ENCODE peak calls at places on chromosomes 1 and 21, in eight cellular contexts. Y is A673, F is fibroblast of lung, J is astrocyte of the spinal cord, K is IMR-90, W is A549, O is transverse colon, L is WERI-Rb-1. M is an unnamed sample.

GRCh38 chr1:155649689-155650088 is 38.9 kb downstream of the YY1AP1 start:
- DNase-seq in Y (no peak), F (no peak), J (no peak), K (no peak), W (no peak), O (no peak), L (no peak), M (no peak)

GRCh38 chr1:40582121-40582520 is 50.7 kb downstream of the ZNF684 start:
- DNase-seq in Y (no peak), F (no peak), J (peak; percentile 31), K (no peak), W (no peak), O (no peak), L (no peak), M (peak; percentile 62)

GRCh38 chr1:109017134-109017533 is 24.8 kb downstream of the WDR47 start:
- DNase-seq in Y (no peak), F (no peak), J (no peak), K (no peak), W (no peak), O (no peak), L (no peak), M (no peak)

GRCh38 chr1:175267716-175268416 is 75.3 kb upstream of the KIAA0040 start:
- DNase-seq in Y (no peak), F (peak; percentile 19), J (no peak), K (no peak), W (no peak), O (peak; percentile 33), L (no peak), M (peak; percentile 2)

GRCh38 chr1:235259133-235259778 is 68.7 kb downstream of the ARID4B start:
- DNase-seq in Y (no peak), F (no peak), J (no peak), K (no peak), W (no peak), O (no peak), L (no peak), M (no peak)

GRCh38 chr1:30479576-30479975 is 243.8 kb downstream of the MATN1 start:
- DNase-seq in Y (no peak), F (no peak), J (no peak), K (no peak), W (no peak), O (no peak), L (no peak), M (no peak)

GRCh38 chr1:230144765-230145504 is 77.9 kb downstream of the GALNT2 start:
- DNase-seq in Y (no peak), F (no peak), J (no peak), K (no peak), W (no peak), O (no peak), L (no peak), M (no peak)

GRCh38 chr1:160340146-160340545 is 2.9 kb downstream of the COPA start:
- DNase-seq in Y (no peak), F (no peak), J (no peak), K (no peak), W (no peak), O (no peak), L (no peak), M (no peak)

GRCh38 chr21:41482980-41483379 is 25.0 kb downstream of the TMPRSS2 start:
- DNase-seq in Y (no peak), F (no peak), J (no peak), K (no peak), W (no peak), O (no peak), L (no peak), M (no peak)

GRCh38 chr21:41781047-41781405 is 14.2 kb upstream of the RIPK4 start:
- DNase-seq in Y (peak; percentile 83), F (no peak), J (no peak), K (no peak), W (no peak), O (no peak), L (no peak), M (no peak)

GRCh38 chr21:45829566-45830147 is 151.9 kb upstream of the COL6A1 start:
- DNase-seq in Y (no peak), F (no peak), J (no peak), K (no peak), W (no peak), O (no peak), L (no peak), M (no peak)

GRCh38 chr1:39230261-39231190 is 26.0 kb downstream of the MACF1 start:
- DNase-seq in Y (no peak), F (no peak), J (no peak), K (no peak), W (no peak), O (peak; percentile 19), L (no peak), M (no peak)

GRCh38 chr1:110060034-110060661 is 10.3 kb downstream of the ALX3 start:
- DNase-seq in Y (peak; percentile 58), F (peak; percentile 9), J (no peak), K (no peak), W (peak; percentile 29), O (peak; percentile 59), L (peak; percentile 68), M (peak; percentile 39)

GRCh38 chr1:165927169-165927568 is 99.8 kb downstream of the UCK2 start:
- DNase-seq in Y (no peak), F (no peak), J (no peak), K (no peak), W (no peak), O (no peak), L (no peak), M (no peak)

GRCh38 chr1:22350171-22350961 is 101.3 kb upstream of the ZBTB40 start:
- DNase-seq in Y (no peak), F (no peak), J (no peak), K (no peak), W (no peak), O (no peak), L (peak; percentile 74), M (no peak)

GRCh38 chr1:7954683-7955082 is 6.8 kb upstream of the PARK7 start:
- DNase-seq in Y (no peak), F (no peak), J (no peak), K (no peak), W (no peak), O (no peak), L (no peak), M (no peak)
- H3K4me3 ChIP-seq in Y (peak overlapping the region; percentile 58), F (peak overlapping the region; percentile 56), J (peak overlapping the region; percentile 54), K (no peak overlapping the region), W (peak overlapping the region; percentile 73), O (peak overlapping the region; percentile 53), L (peak overlapping the region; percentile 94), M (peak overlapping the region; percentile 61)

GRCh38 chr1:208269338-208269666 is 25.1 kb upstream of the PLXNA2 start:
- DNase-seq in Y (no peak), F (no peak), J (no peak), K (no peak), W (no peak), O (no peak), L (no peak), M (no peak)

GRCh38 chr1:208273386-208274021 is 29.3 kb upstream of the PLXNA2 start:
- DNase-seq in Y (no peak), F (no peak), J (no peak), K (no peak), W (no peak), O (no peak), L (no peak), M (no peak)

GRCh38 chr1:208272713-208273112 is 28.5 kb upstream of the PLXNA2 start:
- DNase-seq in Y (no peak), F (no peak), J (no peak), K (no peak), W (no peak), O (no peak), L (peak; percentile 82), M (no peak)

GRCh38 chr1:208270679-208271111 is 26.5 kb upstream of the PLXNA2 start:
- DNase-seq in Y (no peak), F (no peak), J (no peak), K (no peak), W (no peak), O (no peak), L (peak; percentile 83), M (no peak)

DNA sequence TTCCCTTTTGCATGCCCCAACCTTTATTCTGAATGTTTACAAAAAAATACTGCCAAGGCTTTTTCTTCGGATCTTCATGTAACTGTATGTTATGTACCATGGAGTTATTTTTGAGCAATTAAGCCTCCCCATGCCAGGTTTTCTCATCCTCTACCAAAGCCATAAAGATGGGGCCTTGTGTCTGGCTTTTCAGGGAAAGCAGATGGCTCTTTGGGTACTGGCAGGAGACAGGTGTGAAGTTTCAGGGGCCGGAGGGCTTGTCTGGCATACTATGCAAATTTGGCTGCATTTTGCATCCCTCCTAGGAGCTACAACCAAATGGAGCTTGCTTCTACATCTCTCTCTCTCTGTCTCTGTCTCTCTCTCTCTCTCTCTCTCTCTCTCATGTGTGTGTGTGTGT is 28.1 kb upstream of the PLXNA2 start:
- DNase-seq in Y (no peak), F (no peak), J (no peak), K (no peak), W (no peak), O (no peak), L (no peak), M (no peak)
- H3K4me3 ChIP-seq in Y (no peak overlapping the region), F (no peak overlapping the region), J (no peak overlapping the region), K (no peak overlapping the region), W (no peak overlapping the region), O (no peak overlapping the region), L (no peak overlapping the region), M (no peak overlapping the region)

DNA sequence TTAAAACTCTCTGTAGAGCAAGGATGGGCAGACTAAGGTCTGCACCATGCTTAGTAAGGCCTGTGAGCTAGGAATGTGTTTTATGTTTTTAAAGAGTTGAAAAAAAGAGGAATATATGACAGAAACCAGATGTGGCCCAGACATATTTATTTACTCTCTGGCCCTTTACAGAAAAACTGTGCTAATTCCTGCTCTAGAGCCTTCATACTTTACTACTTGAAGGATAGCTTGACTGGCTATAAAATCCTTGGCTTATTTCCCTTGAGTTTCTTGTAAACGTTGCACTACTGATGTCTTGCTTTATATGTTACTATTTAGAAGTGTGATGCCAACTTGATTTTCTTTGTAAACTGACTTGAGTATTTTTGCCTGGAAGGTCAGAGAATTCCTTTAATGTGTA is 33.5 kb downstream of the CTBS start:
- DNase-seq in Y (no peak), F (peak; percentile 14), J (no peak), K (no peak), W (no peak), O (no peak), L (no peak), M (no peak)
- H3K4me3 ChIP-seq in Y (no peak overlapping the region), F (no peak overlapping the region), J (no peak overlapping the region), K (no peak overlapping the region), W (no peak overlapping the region), O (no peak overlapping the region), L (no peak overlapping the region), M (no peak overlapping the region)

GRCh38 chr1:201258763-201259230 is 24.5 kb upstream of the PKP1 start:
- DNase-seq in Y (no peak), F (no peak), J (no peak), K (no peak), W (no peak), O (no peak), L (peak; percentile 27), M (no peak)

GRCh38 chr1:201261771-201262547 is 21.3 kb upstream of the PKP1 start:
- DNase-seq in Y (no peak), F (no peak), J (no peak), K (peak; percentile 26), W (no peak), O (no peak), L (peak; percentile 24), M (no peak)

GRCh38 chr1:201259476-201260235 is 23.6 kb upstream of the PKP1 start:
- DNase-seq in Y (no peak), F (peak; percentile 22), J (peak; percentile 33), K (peak; percentile 43), W (no peak), O (no peak), L (peak; percentile 20), M (no peak)

GRCh38 chr1:201260648-201261311 is 22.5 kb upstream of the PKP1 start:
- DNase-seq in Y (no peak), F (no peak), J (no peak), K (no peak), W (no peak), O (no peak), L (peak; percentile 11), M (no peak)

GRCh38 chr1:201260236-201260591 is 23.1 kb upstream of the PKP1 start:
- DNase-seq in Y (no peak), F (no peak), J (no peak), K (no peak), W (no peak), O (no peak), L (peak; percentile 9), M (no peak)
- H3K4me3 ChIP-seq in Y (no peak overlapping the region), F (no peak overlapping the region), J (no peak overlapping the region), K (no peak overlapping the region), W (no peak overlapping the region), O (peak overlapping the region; percentile 7), L (no peak overlapping the region), M (no peak overlapping the region)